ENCODE peak calls at places on chromosomes 16 and 17, in five cellular contexts. P is body of pancreas, Y is mammary epithelial cell, L is H9, I is cardiac muscle cell. C is an unnamed sample. For H3K4me1 and H3K9me3, the result is how much of the 10 kb centered on the place peaks cover.

GRCh38 chr17:40286473-40286872 is 1.2 kb upstream of the CDC6 start:
- DNase-seq in P (no peak), Y (no peak), L (no peak), I (no peak), C (no peak)

GRCh38 chr16:8949536-8950418 is 13.9 kb downstream of the USP7 start:
- DNase-seq in P (no peak), Y (no peak), L (no peak), I (no peak), C (no peak)

GRCh38 chr17:81956607-81957589 is 4.1 kb downstream of the NOTUM start:
- DNase-seq in P (no peak), Y (no peak), L (no peak), I (no peak), C (no peak)

GRCh38 chr16:75189638-75190245 is 17.2 kb downstream of the CTRB2 start:
- DNase-seq in P (no peak), Y (no peak), L (no peak), I (no peak), C (no peak)

GRCh38 chr17:75240394-75241142 is 20.8 kb downstream of the GGA3 start:
- DNase-seq in P (no peak), Y (no peak), L (peak), I (peak), C (peak)

GRCh38 chr17:1455291-1455747 is 713 bp downstream of the CRK start:
- DNase-seq in P (peak), Y (peak), L (peak), I (peak), C (peak)

GRCh38 chr16:29926675-29927522 is 873 bp upstream of the KCTD13 start:
- DNase-seq in P (peak), Y (no peak), L (no peak), I (no peak), C (no peak)

GRCh38 chr17:77214743-77215142 is 74.0 kb downstream of the SEC14L1 start:
- DNase-seq in P (no peak), Y (peak), L (peak), I (peak), C (peak)

GRCh38 chr17:40550608-40551007 is 14.7 kb downstream of the CCR7 start:
- DNase-seq in P (peak), Y (no peak), L (no peak), I (peak), C (no peak)

GRCh38 chr16:8631373-8631772 is 9.9 kb downstream of the METTL22 start:
- DNase-seq in P (no peak), Y (no peak), L (no peak), I (peak), C (no peak)

GRCh38 chr17:68594552-68594951 is 6.6 kb downstream of the FAM20A start:
- DNase-seq in P (no peak), Y (no peak), L (peak), I (no peak), C (no peak)

GRCh38 chr16:9978160-9978725 is 204.0 kb downstream of the GRIN2A start:
- DNase-seq in P (no peak), Y (no peak), L (no peak), I (no peak), C (no peak)

GRCh38 chr17:60910415-60910814 is 232.8 kb downstream of the BCAS3 start:
- DNase-seq in P (no peak), Y (peak), L (no peak), I (no peak), C (no peak)

GRCh38 chr16:69481901-69482341 is 57.5 kb downstream of the CYB5B start:
- DNase-seq in P (peak), Y (peak), L (peak), I (peak), C (no peak)

GRCh38 chr16:30112197-30113030 is 923 bp downstream of the GDPD3 start:
- DNase-seq in P (peak), Y (peak), L (peak), I (peak), C (peak)

GRCh38 chr17:35376245-35376644 is 2.8 kb upstream of the SLFN11 start:
- DNase-seq in P (no peak), Y (no peak), L (no peak), I (peak), C (no peak)

GRCh38 chr17:61720016-61720795 is 129.2 kb upstream of the NACA2 start:
- DNase-seq in P (no peak), Y (no peak), L (no peak), I (peak), C (no peak)

GRCh38 chr17:82399030-82399429 is 19.1 kb upstream of the HEXD start:
- DNase-seq in P (no peak), Y (no peak), L (no peak), I (peak), C (no peak)

GRCh38 chr16:13909872-13910303 is 10.1 kb upstream of the ERCC4 start:
- DNase-seq in P (peak), Y (peak), L (no peak), I (peak), C (no peak)

GRCh38 chr17:50687200-50688066 is 20.3 kb downstream of the ANKRD40 start:
- DNase-seq in P (peak), Y (no peak), L (peak), I (peak), C (no peak)

GRCh38 chr16:68362314-68362913 is 51.6 kb downstream of the PRMT7 start:
- DNase-seq in P (no peak), Y (no peak), L (no peak), I (no peak), C (no peak)

GRCh38 chr17:78991906-78992532 is 12.3 kb upstream of the LGALS3BP start:
- DNase-seq in P (no peak), Y (no peak), L (no peak), I (no peak), C (no peak)

GRCh38 chr16:85390511-85391174 is 222.5 kb upstream of the GSE1 start:
- DNase-seq in P (peak), Y (peak), L (no peak), I (peak), C (no peak)

GRCh38 chr17:19978206-19978802 is 676 bp upstream of the AKAP10 start:
- DNase-seq in P (no peak), Y (no peak), L (peak), I (no peak), C (peak)

GRCh38 chr17:4899341-4900230 is at the start of gene C17orf107:
- DNase-seq in P (peak), Y (no peak), L (peak), I (peak), C (peak)

GRCh38 chr17:5537251-5537650 is 47.1 kb downstream of the NLRP1 start:
- DNase-seq in P (no peak), Y (no peak), L (no peak), I (peak), C (no peak)

GRCh38 chr17:61335845-61336655 is 63.6 kb upstream of the TBX2 start:
- DNase-seq in P (peak), Y (no peak), L (no peak), I (no peak), C (no peak)

GRCh38 chr16:25143898-25144297 is 32.4 kb downstream of the LCMT1 start:
- DNase-seq in P (peak), Y (no peak), L (peak), I (no peak), C (no peak)

GRCh38 chr16:69553332-69553731 is 12.4 kb upstream of the NFAT5 start:
- DNase-seq in P (no peak), Y (no peak), L (no peak), I (no peak), C (no peak)

GRCh38 chr16:86075488-86075785 is 176.5 kb downstream of the IRF8 start:
- DNase-seq in P (no peak), Y (no peak), L (peak), I (no peak), C (no peak)

GRCh38 chr17:1931759-1932579 is 93.2 kb downstream of the RTN4RL1 start:
- DNase-seq in P (peak), Y (peak), L (peak), I (peak), C (no peak)

GRCh38 chr16:17469742-17470001 is 1.1 kb downstream of the XYLT1 start:
- DNase-seq in P (no peak), Y (no peak), L (no peak), I (no peak), C (peak)

GRCh38 chr16:54199486-54200160 is 87.0 kb downstream of the IRX3 start:
- DNase-seq in P (no peak), Y (no peak), L (no peak), I (peak), C (no peak)

GRCh38 chr17:74427048-74427762 is 4.7 kb upstream of the GPRC5C start:
- DNase-seq in P (peak), Y (peak), L (peak), I (no peak), C (no peak)

GRCh38 chr17:1648582-1649115 is 1.0 kb downstream of the RILP start:
- DNase-seq in P (peak), Y (peak), L (peak), I (peak), C (peak)

GRCh38 chr16:16062023-16062932 is 112.9 kb downstream of the ABCC1 start:
- DNase-seq in P (peak), Y (no peak), L (no peak), I (peak), C (peak)

GRCh38 chr16:27264151-27264550 is 4.4 kb downstream of the NSMCE1 start:
- DNase-seq in P (no peak), Y (peak), L (no peak), I (peak), C (no peak)

GRCh38 chr16:48421741-48422140 is 36.5 kb upstream of the SIAH1 start:
- DNase-seq in P (no peak), Y (no peak), L (no peak), I (no peak), C (no peak)

GRCh38 chr16:64983983-64984382 is 137.9 kb downstream of the CDH11 start:
- DNase-seq in P (peak), Y (peak), L (peak), I (peak), C (no peak)

GRCh38 chr17:38400286-38400685 is 28.0 kb upstream of the ARHGAP23 start:
- DNase-seq in P (no peak), Y (no peak), L (no peak), I (no peak), C (no peak)
- H3K27ac ChIP-seq in P (no peak), Y (no peak), L (no peak), I (no peak), C (no peak)

GRCh38 chr16:88687254-88687576 is 908 bp upstream of the SNAI3 start:
- DNase-seq in P (no peak), Y (no peak), L (no peak), I (no peak), C (no peak)

GRCh38 chr16:88686439-88687253 is at the start of gene SNAI3:
- DNase-seq in P (peak), Y (peak), L (peak), I (peak), C (peak)

GRCh38 chr16:88686062-88686438 is 257 bp downstream of the SNAI3 start:
- DNase-seq in P (peak), Y (no peak), L (no peak), I (no peak), C (no peak)

GRCh38 chr16:88684569-88685155 is 1.6 kb downstream of the SNAI3 start:
- DNase-seq in P (no peak), Y (no peak), L (no peak), I (no peak), C (no peak)

DNA sequence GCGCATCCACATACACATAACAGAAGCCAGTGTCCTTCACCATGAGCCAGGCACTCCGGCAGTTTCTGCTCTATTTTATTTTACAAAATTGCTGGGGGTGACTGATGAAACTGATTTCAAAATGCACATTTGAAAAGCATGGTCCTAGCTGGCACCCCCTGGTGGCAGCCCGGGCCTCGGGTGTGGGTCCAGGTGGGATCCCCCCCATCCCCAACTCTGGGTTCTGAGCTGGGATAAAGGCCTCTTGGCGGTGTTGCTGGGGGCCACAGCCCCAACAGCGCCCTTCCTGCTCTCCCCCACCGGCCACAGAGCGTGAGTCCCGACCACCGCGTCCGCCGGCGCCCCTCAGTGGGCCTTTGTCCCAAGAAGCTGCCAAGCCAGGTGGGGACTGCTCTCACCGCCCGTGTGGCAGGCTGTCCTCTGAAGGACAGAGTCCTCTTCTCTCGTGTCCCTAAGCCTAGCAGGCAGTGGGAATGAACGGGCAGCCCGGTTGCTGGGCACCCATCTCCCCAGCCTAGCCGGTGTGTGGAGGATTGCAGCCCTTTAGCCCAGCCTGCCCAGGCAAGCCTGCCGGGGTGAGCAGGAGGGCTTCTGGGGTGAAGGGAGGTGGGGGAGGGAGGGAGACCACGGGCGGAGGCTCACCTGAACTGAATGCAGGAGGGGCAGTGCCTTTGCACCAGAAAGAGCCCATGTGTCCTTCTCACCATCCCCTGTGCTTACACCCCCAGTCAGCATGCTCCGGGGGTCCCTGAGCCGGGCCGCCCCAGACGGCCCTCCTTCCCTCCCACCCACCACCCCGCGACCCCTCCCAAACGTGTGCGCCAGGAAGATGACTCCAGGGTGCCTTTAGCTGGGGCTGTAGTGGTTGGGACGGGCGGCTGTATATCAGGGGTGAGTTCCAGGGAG is 898 bp downstream of the SNAI3 start:
- DNase-seq in P (peak), Y (peak), L (no peak), I (peak), C (peak)
- H3K4me1 ChIP-seq in P (under half), Y (under half), L (under half), I (under half), C (half or more)

GRCh38 chr16:34802396-34802795 is 1343.0 kb downstream of the TP53TG3F start:
- DNase-seq in P (no peak), Y (no peak), L (no peak), I (no peak), C (no peak)

GRCh38 chr16:34801875-34802274 is 1342.5 kb downstream of the TP53TG3F start:
- DNase-seq in P (no peak), Y (no peak), L (no peak), I (no peak), C (no peak)

GRCh38 chr16:34802848-34803599 is 1343.6 kb downstream of the TP53TG3F start:
- DNase-seq in P (no peak), Y (no peak), L (no peak), I (no peak), C (no peak)

GRCh38 chr16:34803683-34804416 is 1344.4 kb downstream of the TP53TG3F start:
- DNase-seq in P (no peak), Y (no peak), L (no peak), I (no peak), C (no peak)
- H3K9me3 ChIP-seq in P (under half), Y (under half), L (under half), I (under half), C (under half)

GRCh38 chr17:55577011-55577586 is 65.8 kb upstream of the SMIM36 start:
- DNase-seq in P (no peak), Y (peak), L (no peak), I (peak), C (no peak)
- H3K27ac ChIP-seq in P (peak), Y (peak), L (no peak), I (no peak), C (peak)

DNA sequence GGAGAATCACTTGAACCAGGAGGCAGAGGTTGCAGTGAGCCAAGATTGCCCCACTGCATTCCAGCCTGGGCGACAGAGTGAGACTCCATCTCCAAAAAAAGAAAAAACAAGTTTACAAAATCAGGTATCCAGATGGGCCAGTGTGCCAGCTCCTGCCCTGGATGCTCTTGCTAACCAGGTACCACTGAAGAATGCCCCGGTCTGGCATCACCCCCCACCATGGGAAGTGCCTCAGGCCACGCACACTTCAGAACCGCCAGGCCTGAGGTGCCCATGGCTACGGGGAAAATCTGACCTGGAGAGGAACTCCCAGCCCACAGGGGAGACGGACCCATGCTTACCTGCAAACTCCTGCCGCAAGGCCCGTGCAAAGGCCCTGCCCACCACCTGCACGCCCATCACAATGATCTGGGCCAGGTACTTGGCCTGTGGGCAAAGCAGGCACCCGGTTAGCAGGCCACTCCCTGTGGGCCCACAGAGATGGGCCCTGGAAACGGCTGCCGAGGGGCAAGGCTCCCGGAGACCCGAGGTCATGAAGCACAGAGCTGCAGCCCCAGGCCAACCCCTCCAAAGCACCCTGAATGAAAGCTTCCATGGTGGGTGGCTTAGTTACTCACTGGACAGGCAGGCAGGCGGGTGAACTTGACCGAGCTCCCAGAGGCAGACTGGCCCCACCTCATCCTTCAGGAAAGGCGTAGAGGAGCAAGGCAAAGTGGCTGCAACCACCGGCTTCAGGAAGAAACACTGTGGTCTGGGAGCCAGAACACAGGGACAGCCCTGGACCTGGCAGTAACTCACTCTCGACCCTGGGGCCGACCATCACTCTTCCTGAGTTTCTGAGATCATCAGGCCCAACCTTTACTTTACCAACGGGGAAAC is 8.0 kb downstream of the PAM16 start:
- DNase-seq in P (no peak), Y (no peak), L (no peak), I (no peak), C (no peak)
- H3K4me1 ChIP-seq in P (under half), Y (under half), L (under half), I (under half), C (under half)

GRCh38 chr17:63486317-63487013 is 9.6 kb downstream of the ACE start:
- DNase-seq in P (no peak), Y (no peak), L (no peak), I (no peak), C (no peak)
- H3K9me3 ChIP-seq in P (under half), Y (under half), L (under half), I (under half), C (under half)

DNA sequence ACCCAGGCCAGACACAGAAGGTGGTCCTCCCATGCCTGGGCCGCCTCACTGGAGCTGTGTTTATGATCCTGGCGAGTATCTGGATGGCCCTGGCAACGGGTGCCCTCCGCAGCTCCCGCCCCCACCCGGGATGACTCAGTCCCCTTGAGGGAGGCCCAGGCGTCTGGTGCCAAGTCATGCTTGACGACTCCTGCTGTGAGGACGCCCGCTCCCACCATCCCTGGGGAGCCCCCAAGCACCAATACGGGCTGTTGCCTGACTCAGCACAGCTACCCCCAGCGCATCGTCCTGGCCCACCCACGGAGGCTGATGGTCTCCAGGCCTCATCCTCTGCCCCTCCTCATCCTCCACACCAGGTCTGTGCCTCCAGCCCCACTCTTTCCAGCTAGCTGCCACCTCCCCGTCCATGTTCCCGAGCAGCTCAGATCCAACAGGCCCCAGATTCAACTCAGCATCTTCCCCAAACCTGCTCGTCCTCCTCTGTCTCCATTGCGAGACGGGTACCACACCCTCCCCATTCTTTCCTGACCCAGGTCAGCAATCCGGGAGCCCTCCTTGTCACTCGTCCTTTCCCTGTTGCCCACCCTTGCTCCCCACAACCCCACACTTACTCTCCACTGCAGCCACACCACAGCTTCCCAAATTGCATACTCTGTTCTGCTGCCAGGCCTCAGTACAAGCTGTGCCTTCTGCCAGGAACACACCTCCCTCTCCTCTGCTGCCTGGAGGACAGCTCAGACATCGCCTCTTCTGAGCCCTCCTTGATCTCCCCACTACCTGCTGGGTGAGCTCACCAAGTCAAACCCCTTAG is 2.6 kb downstream of the CAMKK1 start:
- DNase-seq in P (peak), Y (peak), L (no peak), I (peak), C (no peak)
- H3K27ac ChIP-seq in P (no peak), Y (peak), L (no peak), I (no peak), C (no peak)

GRCh38 chr17:38653679-38654078 is 21.1 kb downstream of the EPOP start:
- DNase-seq in P (no peak), Y (no peak), L (no peak), I (no peak), C (no peak)
- H3K4me1 ChIP-seq in P (under half), Y (under half), L (under half), I (under half), C (under half)

DNA sequence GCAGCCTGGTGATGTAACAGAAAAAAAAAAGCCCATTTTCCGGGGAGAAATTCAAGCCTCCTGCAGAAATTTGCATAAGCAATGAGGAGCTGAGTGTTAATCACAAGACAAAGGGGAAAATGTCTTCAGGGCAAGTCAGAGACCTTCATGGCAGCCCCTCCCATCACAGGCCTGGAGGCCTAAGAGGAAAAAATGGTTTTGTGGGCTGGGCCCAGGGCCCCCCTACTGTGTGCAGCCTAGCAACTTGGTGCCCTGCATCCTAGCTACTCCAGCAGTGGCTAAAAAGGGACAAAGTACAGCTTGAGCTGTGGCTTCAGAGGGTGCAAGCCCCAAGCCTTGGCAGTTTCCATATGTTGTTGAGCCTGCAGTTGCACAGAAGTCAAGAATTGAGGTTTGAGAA is 49.7 kb downstream of the AHSP start:
- DNase-seq in P (no peak), Y (no peak), L (no peak), I (no peak), C (no peak)
- H3K9me3 ChIP-seq in P (under half), Y (under half), L (under half), I (under half), C (under half)